ENCODE peak calls at places on chromosomes 7 and 10, in six cellular contexts. T, R, S, P, A and X are unnamed samples.

GRCh38 chr7:148650232-148650858 is 48.4 kb upstream of the CUL1 start:
- DNase-seq in S (no peak), T (no peak), A (no peak), R (no peak), P (peak), X (no peak)

GRCh38 chr10:121952226-121952625 is 22.8 kb downstream of the NSMCE4A start:
- DNase-seq in P (no peak), A (no peak), R (no peak), S (no peak), T (no peak), X (no peak)

GRCh38 chr10:60351191-60351853 is 38.4 kb downstream of the ANK3 start:
- DNase-seq in S (peak), P (no peak), T (no peak), R (no peak), A (no peak), X (peak)

GRCh38 chr10:100743626-100744135 is 1.7 kb upstream of the PAX2 start:
- DNase-seq in S (no peak), R (no peak), P (peak), T (no peak), A (no peak), X (peak)

GRCh38 chr7:57425969-57426628 is 23.9 kb upstream of the ZNF716 start:
- DNase-seq in T (no peak), P (no peak), R (no peak), A (no peak), S (no peak), X (peak)

GRCh38 chr10:115706482-115707076 is 566.4 kb downstream of the GFRA1 start:
- DNase-seq in P (peak), R (peak), A (no peak), T (no peak), S (no peak), X (no peak)

GRCh38 chr7:96547371-96547811 is 162.3 kb downstream of the SEM1 start:
- DNase-seq in T (no peak), A (no peak), R (no peak), P (peak), S (no peak), X (no peak)

GRCh38 chr10:69742356-69742695 is 59.4 kb upstream of the COL13A1 start:
- DNase-seq in A (no peak), P (no peak), T (no peak), R (no peak), S (no peak), X (no peak)

GRCh38 chr7:81688622-81689411 is 81.0 kb downstream of the HGF start:
- DNase-seq in A (no peak), S (no peak), T (no peak), P (no peak), R (no peak), X (no peak)

GRCh38 chr10:126928252-126928651 is 23.0 kb downstream of the DOCK1 start:
- DNase-seq in P (no peak), T (no peak), A (no peak), S (no peak), R (no peak), X (no peak)

GRCh38 chr10:83764681-83765080 is 374.6 kb upstream of the GHITM start:
- DNase-seq in A (no peak), P (no peak), T (no peak), R (peak), S (no peak), X (no peak)

GRCh38 chr7:123538189-123538714 is 3.9 kb upstream of the IQUB start:
- DNase-seq in T (no peak), R (peak), P (peak), S (no peak), A (no peak), X (no peak)

GRCh38 chr10:78196964-78197363 is 163.3 kb downstream of the RPS24 start:
- DNase-seq in P (peak), T (no peak), R (no peak), A (no peak), S (no peak), X (no peak)

GRCh38 chr7:5396542-5396941 is 27.1 kb downstream of the TNRC18 start:
- DNase-seq in T (peak), A (peak), P (peak), S (peak), R (no peak), X (peak)

GRCh38 chr10:86253171-86254072 is 113.2 kb downstream of the GRID1 start:
- DNase-seq in R (no peak), A (no peak), P (peak), S (no peak), T (no peak), X (no peak)

GRCh38 chr10:86950349-86950748 is 7.1 kb downstream of the MMRN2 start:
- DNase-seq in S (no peak), T (no peak), P (no peak), A (no peak), R (no peak), X (no peak)

GRCh38 chr10:21510218-21511070 is 15.0 kb downstream of the SKIDA1 start:
- DNase-seq in T (no peak), R (no peak), P (no peak), A (peak), S (no peak), X (peak)

GRCh38 chr7:128039487-128040099 is 8.4 kb upstream of the LRRC4 start:
- DNase-seq in S (no peak), T (no peak), P (no peak), R (no peak), A (no peak), X (no peak)

GRCh38 chr10:68795886-68796532 is 31.3 kb upstream of the STOX1 start:
- DNase-seq in P (no peak), T (no peak), R (no peak), S (no peak), A (no peak), X (no peak)

GRCh38 chr10:49182776-49183175 is 5.4 kb downstream of the TMEM273 start:
- DNase-seq in A (no peak), S (no peak), R (no peak), P (no peak), T (no peak), X (no peak)

GRCh38 chr10:24360286-24361127 is 151.6 kb downstream of the KIAA1217 start:
- DNase-seq in A (peak), S (no peak), R (peak), T (no peak), P (peak), X (peak)

GRCh38 chr10:63456437-63457210 is 9.2 kb downstream of the JMJD1C start:
- DNase-seq in R (peak), S (no peak), A (no peak), P (no peak), T (no peak), X (no peak)

GRCh38 chr10:102269017-102269416 is 23.7 kb downstream of the GBF1 start:
- DNase-seq in P (no peak), A (no peak), T (no peak), S (no peak), R (no peak), X (no peak)

GRCh38 chr7:140726304-140726703 is 29.8 kb downstream of the NDUFB2 start:
- DNase-seq in S (no peak), P (peak), T (no peak), R (no peak), A (no peak), X (peak)

GRCh38 chr7:4882169-4882741 is 1.3 kb downstream of the RADIL start:
- DNase-seq in A (peak), P (peak), T (no peak), R (peak), S (no peak), X (no peak)

GRCh38 chr10:27716521-27716920 is 29.1 kb downstream of the MKX start:
- DNase-seq in S (no peak), R (no peak), T (no peak), P (no peak), A (no peak), X (no peak)

GRCh38 chr10:106450966-106451365 is 713.5 kb downstream of the SORCS1 start:
- DNase-seq in R (no peak), P (peak), T (no peak), A (no peak), S (no peak), X (no peak)

GRCh38 chr7:32088336-32088975 is 18.2 kb upstream of the PDE1C start:
- DNase-seq in S (no peak), T (no peak), A (no peak), P (peak), R (no peak), X (no peak)

GRCh38 chr7:142516038-142516501 is 233.2 kb upstream of the PRSS1 start:
- DNase-seq in T (no peak), P (peak), A (no peak), S (no peak), R (no peak), X (peak)

GRCh38 chr10:4170633-4171314 is 385.8 kb upstream of the KLF6 start:
- DNase-seq in R (no peak), S (peak), P (no peak), A (no peak), T (no peak), X (no peak)